ENCODE peak calls at places on chromosomes 3 and 15, in five cellular contexts. R is fibroblast of pulmonary artery, M is astrocyte of the cerebellum, T is cardiac muscle cell, H is psoas muscle. Y is an unnamed sample.

GRCh38 chr15:67101981-67102929 is 36.9 kb downstream of the SMAD3 start:
- DNase-seq in R (no peak), M (peak), T (no peak), H (no peak), Y (no peak)

GRCh38 chr15:63331456-63331855 is 50.2 kb downstream of the CA12 start:
- DNase-seq in R (no peak), M (no peak), T (no peak), H (no peak), Y (no peak)

GRCh38 chr3:42214565-42215283 is 51.3 kb downstream of the CCK start:
- DNase-seq in R (peak), M (no peak), T (no peak), H (no peak), Y (no peak)

GRCh38 chr15:68249058-68249713 is 19.7 kb upstream of the CLN6 start:
- DNase-seq in R (no peak), M (no peak), T (no peak), H (no peak), Y (no peak)

GRCh38 chr3:127255516-127255915 is 32.3 kb downstream of the PRR20G start:
- DNase-seq in R (no peak), M (no peak), T (no peak), H (no peak), Y (no peak)

GRCh38 chr3:23094890-23095462 is 108.2 kb upstream of the UBE2E2 start:
- DNase-seq in R (peak), M (peak), T (no peak), H (no peak), Y (peak)

GRCh38 chr3:58190882-58191281 is 19.9 kb downstream of the DNASE1L3 start:
- DNase-seq in R (no peak), M (no peak), T (no peak), H (no peak), Y (no peak)

GRCh38 chr3:143998266-143998665 is 26.6 kb downstream of the DIPK2A start:
- DNase-seq in R (peak), M (peak), T (no peak), H (no peak), Y (no peak)

GRCh38 chr3:169420429-169420828 is 243.1 kb downstream of the MECOM start:
- DNase-seq in R (no peak), M (no peak), T (no peak), H (no peak), Y (no peak)

GRCh38 chr3:5022966-5023776 is 43.9 kb downstream of the BHLHE40 start:
- DNase-seq in R (peak), M (peak), T (no peak), H (peak), Y (peak)

GRCh38 chr3:46849686-46850467 is 13.4 kb downstream of the MYL3 start:
- DNase-seq in R (no peak), M (no peak), T (no peak), H (peak), Y (no peak)

GRCh38 chr15:40471778-40472130 is 970 bp downstream of the CHST14 start:
- DNase-seq in R (no peak), M (no peak), T (peak), H (no peak), Y (no peak)

GRCh38 chr3:89617706-89618105 is 510.3 kb downstream of the EPHA3 start:
- DNase-seq in R (no peak), M (no peak), T (peak), H (no peak), Y (no peak)

GRCh38 chr3:133117342-133117741 is 79.2 kb downstream of the TMEM108 start:
- DNase-seq in R (no peak), M (no peak), T (no peak), H (no peak), Y (no peak)

GRCh38 chr3:173970206-173970605 is 572.7 kb downstream of the NLGN1 start:
- DNase-seq in R (no peak), M (no peak), T (no peak), H (no peak), Y (no peak)

GRCh38 chr15:28983432-28984311 is 97.9 kb downstream of the APBA2 start:
- DNase-seq in R (no peak), M (no peak), T (no peak), H (no peak), Y (no peak)

GRCh38 chr15:41024141-41024540 is 70.9 kb downstream of the CHAC1 start:
- DNase-seq in R (peak), M (no peak), T (no peak), H (no peak), Y (no peak)

GRCh38 chr3:12287727-12288465 is 974 bp upstream of the PPARG start:
- DNase-seq in R (peak), M (no peak), T (peak), H (peak), Y (no peak)

GRCh38 chr3:106333911-106334618 is 465.3 kb upstream of the CBLB start:
- DNase-seq in R (peak), M (peak), T (no peak), H (no peak), Y (peak)

GRCh38 chr3:185371683-185372082 is 8.7 kb downstream of the MAP3K13 start:
- DNase-seq in R (no peak), M (no peak), T (no peak), H (no peak), Y (no peak)

DNA sequence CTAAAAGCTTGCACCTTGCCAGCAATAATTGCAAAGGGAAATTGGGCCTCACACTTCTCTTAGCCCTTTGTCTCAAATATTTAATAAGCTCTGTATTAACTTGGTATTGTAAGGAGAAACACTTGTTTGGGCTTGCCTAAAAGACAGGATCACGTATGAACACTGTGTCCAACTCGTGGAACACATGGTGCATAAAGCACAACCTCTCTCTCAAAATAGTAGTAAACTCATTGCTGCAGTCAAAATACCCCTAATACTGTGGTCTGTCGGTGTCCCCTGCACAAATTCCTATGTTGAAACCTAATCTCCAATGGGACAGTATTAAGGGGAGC is 400 bp upstream of the TMF1 start:
- DNase-seq in R (no peak), M (no peak), T (no peak), H (no peak), Y (no peak)
- H3K4me3 ChIP-seq in R (peak), M (peak), T (peak), H (peak), Y (peak)

DNA sequence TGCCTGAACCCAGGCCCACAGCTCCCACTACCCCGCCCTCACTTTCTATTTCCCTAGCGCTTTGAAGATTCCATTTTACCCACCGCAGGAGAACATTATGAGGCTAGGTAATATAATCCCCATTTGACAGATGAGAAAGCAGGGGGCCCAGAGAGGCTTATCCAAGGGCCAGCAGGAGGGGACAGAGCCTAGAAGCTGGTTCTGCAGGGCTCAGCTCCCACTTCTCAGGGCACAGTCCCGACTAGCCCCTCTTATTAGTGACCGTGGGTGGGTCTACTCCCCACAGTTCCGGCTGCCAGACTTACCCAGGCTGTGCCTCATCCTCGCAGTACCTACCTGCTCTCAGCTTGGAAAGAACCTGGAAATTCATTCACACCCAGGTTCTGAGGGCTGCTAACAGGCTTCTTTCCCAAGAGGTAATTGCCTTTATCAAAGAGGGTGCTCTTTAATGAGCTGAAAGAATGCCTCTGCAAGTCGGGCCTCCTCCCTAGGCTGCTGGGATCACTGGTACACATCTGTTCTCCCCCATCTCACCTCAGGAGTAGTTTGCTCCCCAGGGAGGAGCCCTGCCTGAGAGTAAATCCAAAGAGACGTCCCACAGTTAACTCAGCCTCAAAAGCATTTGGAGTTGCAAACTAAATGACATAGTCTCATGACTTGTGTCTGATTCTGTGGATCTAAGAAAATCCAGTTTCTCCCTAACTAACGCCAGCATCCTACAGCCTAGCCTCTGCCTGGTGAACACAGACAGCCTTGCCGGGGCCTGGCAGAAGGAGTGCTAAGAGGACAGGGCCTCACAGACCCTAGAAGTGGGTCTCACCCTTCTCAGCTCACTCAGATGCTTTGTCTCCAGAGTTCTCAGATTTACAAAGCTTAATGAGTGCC is 125.0 kb downstream of the CHSY1 start:
- DNase-seq in R (peak), M (peak), T (no peak), H (no peak), Y (no peak)
- TF ChIP-seq CTCF in R (no peak), M (no peak), T (no peak), H (no peak), Y (no peak)

DNA sequence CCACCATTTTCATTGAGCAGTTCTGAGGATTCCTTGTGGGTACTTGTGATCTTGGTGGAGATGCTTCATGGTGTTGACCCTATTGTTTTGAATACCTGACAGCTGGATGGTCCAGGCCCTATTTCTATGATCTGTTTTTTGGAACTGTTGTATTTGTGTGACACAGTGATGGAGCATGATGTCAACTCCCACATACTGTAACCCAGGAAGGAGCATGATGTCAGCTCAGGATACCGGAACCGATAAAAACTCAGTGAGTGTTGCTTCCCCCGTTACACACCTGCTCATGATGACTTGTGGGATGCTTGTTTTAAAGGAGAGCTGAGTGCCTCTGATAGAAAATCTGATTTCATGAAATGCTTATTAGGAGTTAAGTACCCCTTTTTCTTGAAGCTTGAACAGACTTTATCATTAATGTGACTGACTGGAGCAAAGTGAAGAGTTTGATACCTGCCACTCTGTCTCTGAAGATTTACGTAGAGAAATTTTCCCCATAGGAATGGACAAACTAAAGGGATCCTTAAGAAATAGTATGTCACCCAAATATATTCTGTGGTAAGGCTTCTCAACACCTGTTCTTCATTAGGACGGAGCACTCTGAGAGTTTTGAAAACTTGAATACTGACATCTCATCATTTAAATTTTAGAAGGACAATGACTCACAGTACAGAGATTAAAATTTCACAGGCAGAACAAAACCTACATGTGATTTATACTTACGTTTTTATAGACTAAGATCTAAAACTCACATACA is 45.3 kb downstream of the ZBTB38 start:
- DNase-seq in R (no peak), M (no peak), T (no peak), H (no peak), Y (no peak)
- H3K4me3 ChIP-seq in R (no peak), M (no peak), T (no peak), H (peak), Y (no peak)

GRCh38 chr3:49689046-49689886 is at the start of the genes MST1 and RNF123:
- DNase-seq in R (peak), M (peak), T (peak), H (peak), Y (no peak)
- TF ChIP-seq CTCF in R (peak), M (peak), T (peak), H (peak), Y (peak)